ENCODE peak calls at places on chromosomes 7 and 10, in seven cellular contexts. K is CD4-positive, CD25-positive, alpha-beta regulatory T cell; Z is OCI-LY7; I is A673; M is Peyer's patch; D is cardiac muscle cell; F is aorta. A is an unnamed sample. For H3K36me3 and H3K4me1, the result is how much of the 10 kb centered on the place peaks cover.

GRCh38 chr10:528173-529165 is 161.0 kb downstream of the DIP2C start:
- DNase-seq in Z (no peak), F (peak), K (no peak), I (no peak), D (no peak), M (no peak), A (no peak)

GRCh38 chr7:139845443-139845805 is 16.4 kb downstream of the TBXAS1 start:
- DNase-seq in D (no peak), M (no peak), K (no peak), I (no peak), F (no peak), Z (no peak), A (no peak)

GRCh38 chr10:93039110-93039509 is 21.5 kb upstream of the CYP26C1 start:
- DNase-seq in I (no peak), K (no peak), Z (no peak), D (no peak), M (no peak), F (no peak), A (no peak)

GRCh38 chr7:12834782-12835181 is 147.3 kb downstream of the ARL4A start:
- DNase-seq in F (no peak), K (no peak), I (no peak), D (no peak), Z (no peak), M (no peak), A (no peak)

GRCh38 chr10:8776926-8777625 is 722.6 kb downstream of the GATA3 start:
- DNase-seq in Z (no peak), K (no peak), M (no peak), I (no peak), D (no peak), F (no peak), A (no peak)

GRCh38 chr10:29583674-29584073 is 51.1 kb downstream of the SVIL start:
- DNase-seq in K (no peak), I (no peak), M (no peak), Z (no peak), F (no peak), D (no peak), A (no peak)

GRCh38 chr7:45923290-45923689 is 2.2 kb upstream of the IGFBP3 start:
- DNase-seq in Z (peak), I (peak), F (peak), M (peak), K (no peak), D (peak), A (no peak)

GRCh38 chr7:157726764-157727163 is 390.0 kb downstream of the DNAJB6 start:
- DNase-seq in I (no peak), K (no peak), F (no peak), M (no peak), Z (no peak), D (no peak), A (no peak)

GRCh38 chr10:112713411-112713810 is 236.6 kb upstream of the TCF7L2 start:
- DNase-seq in Z (no peak), K (no peak), F (no peak), D (no peak), M (no peak), I (no peak), A (no peak)

GRCh38 chr7:17239046-17239445 is 59.4 kb upstream of the AHR start:
- DNase-seq in I (no peak), Z (no peak), M (no peak), F (no peak), D (no peak), K (no peak), A (no peak)

GRCh38 chr7:157009170-157009777 is 1.2 kb downstream of the MNX1 start:
- DNase-seq in D (no peak), F (no peak), M (no peak), Z (no peak), K (no peak), I (no peak), A (no peak)

GRCh38 chr7:75880242-75880641 is 1.4 kb downstream of the RHBDD2 start:
- DNase-seq in D (no peak), M (no peak), Z (no peak), F (no peak), K (no peak), I (no peak), A (no peak)

GRCh38 chr7:158559356-158559755 is 28.3 kb downstream of the PTPRN2 start:
- DNase-seq in Z (no peak), F (no peak), M (no peak), K (no peak), D (no peak), I (no peak), A (no peak)

GRCh38 chr7:142585425-142585824 is 163.8 kb upstream of the PRSS1 start:
- DNase-seq in K (no peak), D (no peak), Z (no peak), M (no peak), F (no peak), I (no peak), A (no peak)

GRCh38 chr10:79247373-79248137 is 99.7 kb upstream of the PPIF start:
- DNase-seq in K (no peak), F (no peak), M (no peak), Z (peak), D (no peak), I (no peak), A (no peak)

GRCh38 chr10:114526497-114527238 is 122.4 kb upstream of the AFAP1L2 start:
- DNase-seq in M (peak), I (peak), Z (peak), F (peak), D (peak), K (peak), A (peak)

GRCh38 chr7:4025694-4026615 is 656.1 kb upstream of the FOXK1 start:
- DNase-seq in D (no peak), I (no peak), F (no peak), Z (no peak), K (no peak), M (no peak), A (no peak)

GRCh38 chr7:48150086-48150485 is 21.2 kb upstream of the ABCA13 start:
- DNase-seq in F (no peak), K (no peak), I (no peak), Z (no peak), M (no peak), D (no peak), A (no peak)

GRCh38 chr7:132386249-132386681 is 190.0 kb downstream of the PLXNA4 start:
- DNase-seq in M (no peak), Z (no peak), K (no peak), D (peak), I (no peak), F (peak), A (no peak)

GRCh38 chr10:132612571-132613504 is 75.3 kb downstream of the INPP5A start:
- DNase-seq in Z (no peak), D (no peak), F (no peak), I (no peak), K (no peak), M (no peak), A (no peak)

GRCh38 chr10:101693701-101694055 is 1.3 kb downstream of the FBXW4 start:
- DNase-seq in D (peak), Z (peak), K (no peak), M (peak), F (no peak), I (peak), A (no peak)

GRCh38 chr7:64559206-64559605 is 3.7 kb downstream of the ZNF680 start:
- DNase-seq in I (no peak), F (no peak), K (no peak), Z (no peak), M (no peak), D (no peak), A (no peak)

GRCh38 chr10:69180525-69181204 is 631 bp downstream of the SUPV3L1 start:
- DNase-seq in K (peak), Z (peak), M (no peak), F (no peak), D (no peak), I (no peak), A (no peak)

GRCh38 chr10:48442809-48443177 is 136.3 kb downstream of the MAPK8 start:
- DNase-seq in I (no peak), Z (no peak), F (no peak), K (no peak), M (no peak), D (no peak), A (no peak)

GRCh38 chr7:92375013-92375412 is 72.3 kb upstream of the GATAD1 start:
- DNase-seq in D (no peak), M (no peak), I (no peak), F (no peak), Z (no peak), K (no peak), A (no peak)

GRCh38 chr7:26868841-26869505 is 4.6 kb upstream of the SKAP2 start:
- DNase-seq in I (no peak), Z (no peak), F (no peak), D (no peak), M (no peak), K (no peak), A (no peak)

GRCh38 chr7:137942459-137943115 is 59.3 kb downstream of the CREB3L2 start:
- DNase-seq in D (no peak), K (no peak), Z (no peak), I (no peak), M (no peak), F (no peak), A (no peak)

GRCh38 chr10:29619273-29619672 is 15.5 kb downstream of the SVIL start:
- DNase-seq in F (no peak), D (no peak), I (no peak), M (no peak), K (no peak), Z (no peak), A (no peak)

GRCh38 chr7:74503943-74504342 is 50.2 kb downstream of the GTF2IRD1 start:
- DNase-seq in D (no peak), I (no peak), M (no peak), K (no peak), F (no peak), Z (no peak), A (no peak)

GRCh38 chr10:1526427-1527055 is 210.8 kb downstream of the ADARB2 start:
- DNase-seq in M (no peak), I (peak), K (no peak), Z (peak), D (no peak), F (no peak), A (no peak)

GRCh38 chr7:144452064-144452463 is 48.6 kb upstream of the NOBOX start:
- DNase-seq in F (no peak), K (no peak), M (no peak), I (no peak), Z (no peak), D (no peak), A (no peak)

GRCh38 chr7:44959433-44959951 is 19.3 kb downstream of the MYO1G start:
- DNase-seq in I (no peak), D (no peak), F (peak), K (peak), M (no peak), Z (no peak), A (no peak)

GRCh38 chr7:37354661-37355131 is 94.0 kb downstream of the ELMO1 start:
- DNase-seq in Z (no peak), F (peak), D (peak), I (no peak), M (no peak), K (no peak), A (no peak)

GRCh38 chr7:33452805-33453502 is 323.6 kb downstream of the BBS9 start:
- DNase-seq in I (no peak), F (no peak), D (no peak), K (no peak), Z (no peak), M (no peak), A (no peak)

GRCh38 chr7:3481435-3481834 is 180.4 kb downstream of the SDK1 start:
- DNase-seq in Z (no peak), D (no peak), K (no peak), M (no peak), F (no peak), I (no peak), A (no peak)

GRCh38 chr10:45441791-45442190 is 67.8 kb downstream of the ALOX5 start:
- DNase-seq in M (peak), D (no peak), I (no peak), F (no peak), Z (no peak), K (no peak), A (no peak)

DNA sequence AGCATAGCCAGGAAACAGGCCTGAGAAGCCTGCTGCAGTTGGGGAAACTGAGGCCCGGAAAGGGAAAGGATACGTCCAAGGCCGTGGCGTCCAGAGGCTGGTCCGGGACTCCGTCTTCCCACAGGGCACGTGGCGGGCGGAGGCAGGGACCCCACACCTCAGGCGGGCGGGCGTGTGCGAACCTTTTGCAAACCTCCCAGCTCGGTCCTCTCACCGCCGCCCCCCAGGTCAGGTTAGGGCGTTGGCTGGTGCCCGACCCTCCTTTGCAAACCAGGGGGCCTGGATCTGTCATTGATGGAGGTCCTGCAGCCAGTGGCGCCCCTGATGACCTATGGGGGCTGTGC is 19.3 kb downstream of the FAM20C start:
- DNase-seq in Z (no peak), F (no peak), D (no peak), M (no peak), K (no peak), I (no peak), A (no peak)
- H3K36me3 ChIP-seq in Z (under half), F (under half), D (under half), M (under half), K (under half), I (under half), A (under half)

GRCh38 chr10:35359056-35359455 is 22.7 kb downstream of the CCNY start:
- DNase-seq in Z (no peak), F (no peak), K (no peak), M (no peak), I (no peak), D (peak), A (no peak)
- H3K4me1 ChIP-seq in Z (under half), F (under half), K (under half), M (under half), I (under half), D (under half), A (under half)

GRCh38 chr7:155644178-155644970 is at the start of gene RBM33:
- DNase-seq in K (peak), F (peak), D (peak), M (peak), Z (peak), I (peak), A (peak)
- H3K36me3 ChIP-seq in K (under half), F (under half), D (under half), M (under half), Z (half or more), I (under half), A (under half)

GRCh38 chr10:125141860-125142484 is 18.4 kb downstream of the CTBP2 start:
- DNase-seq in M (no peak), F (peak), Z (no peak), I (no peak), K (no peak), D (no peak), A (no peak)
- H3K4me1 ChIP-seq in M (under half), F (under half), Z (under half), I (under half), K (under half), D (under half), A (under half)

GRCh38 chr10:44416976-44417375 is 32.1 kb upstream of the CXCL12 start:
- DNase-seq in I (no peak), K (no peak), F (no peak), M (no peak), D (no peak), Z (no peak), A (no peak)
- H3K36me3 ChIP-seq in I (under half), K (under half), F (under half), M (under half), D (under half), Z (under half), A (under half)

DNA sequence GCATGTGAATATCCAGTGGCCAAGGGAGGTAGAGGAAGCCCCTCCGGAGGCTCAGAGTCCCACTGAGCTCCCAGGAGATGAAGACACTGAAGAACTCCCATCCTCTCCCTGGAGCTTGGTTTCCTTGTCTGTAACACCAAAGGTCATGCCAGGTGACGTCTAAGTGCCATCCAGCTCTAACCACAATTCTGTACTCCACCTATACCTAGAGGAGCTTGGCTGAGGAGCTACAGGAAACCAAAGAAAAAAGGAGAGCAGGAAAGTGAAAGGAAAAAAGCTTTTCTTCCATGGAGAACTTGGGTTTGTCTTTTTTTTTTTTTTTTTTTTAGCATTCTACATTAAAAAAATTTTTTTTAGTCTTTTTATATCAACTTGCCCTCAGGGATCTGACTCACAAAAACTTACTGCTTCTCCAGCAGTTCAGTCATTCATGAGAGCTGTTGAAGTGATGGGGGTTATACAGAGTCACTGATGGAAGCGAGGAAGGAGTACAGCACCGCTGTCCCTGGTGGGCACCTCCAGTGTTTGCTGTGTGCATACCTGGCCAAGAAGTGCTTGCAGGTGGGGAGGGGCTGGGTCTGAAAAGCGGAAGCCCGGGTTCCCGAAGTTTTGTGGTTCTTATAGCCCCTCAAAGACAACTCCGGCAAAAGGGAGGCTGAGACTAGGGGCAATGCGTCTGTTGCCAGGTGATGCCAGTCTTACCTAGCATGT is 46.0 kb downstream of the MINDY4 start:
- DNase-seq in D (no peak), F (no peak), M (no peak), I (no peak), Z (no peak), K (no peak), A (no peak)
- H3K4me1 ChIP-seq in D (under half), F (under half), M (under half), I (under half), Z (under half), K (under half), A (under half)

DNA sequence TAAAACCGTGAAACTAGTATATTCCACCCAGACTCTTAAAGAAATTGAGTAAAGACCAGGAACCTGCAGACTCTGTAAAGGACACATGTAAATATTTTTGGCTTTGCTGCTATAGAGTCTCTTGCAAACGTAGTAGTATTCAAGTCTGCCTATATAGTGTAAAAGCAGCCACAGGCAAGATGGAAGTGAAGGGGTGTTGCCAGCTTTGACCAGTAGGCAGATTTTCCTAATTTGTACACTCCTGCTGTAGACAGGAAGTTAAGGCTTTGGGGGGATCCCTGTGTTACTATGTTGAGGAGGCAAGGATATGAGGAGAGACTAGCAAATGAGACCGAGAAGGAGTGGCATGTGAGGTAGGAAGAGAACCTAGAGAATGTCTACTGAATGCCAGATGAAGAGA is 27.7 kb downstream of the WAC start:
- DNase-seq in Z (no peak), K (no peak), D (no peak), M (no peak), F (no peak), I (no peak), A (no peak)
- H3K36me3 ChIP-seq in Z (half or more), K (under half), D (under half), M (under half), F (under half), I (under half), A (under half)

GRCh38 chr10:121579656-121580055 is 18.6 kb downstream of the FGFR2 start:
- DNase-seq in D (no peak), K (no peak), Z (no peak), I (no peak), F (no peak), M (no peak), A (no peak)

GRCh38 chr10:121577568-121577967 is 20.7 kb downstream of the FGFR2 start:
- DNase-seq in I (no peak), K (no peak), F (no peak), Z (no peak), D (no peak), M (no peak), A (no peak)

GRCh38 chr10:121580276-121581116 is 17.7 kb downstream of the FGFR2 start:
- DNase-seq in Z (no peak), M (no peak), I (no peak), K (no peak), F (no peak), D (no peak), A (peak)

GRCh38 chr10:121578298-121578697 is 19.9 kb downstream of the FGFR2 start:
- DNase-seq in Z (no peak), D (no peak), F (no peak), M (no peak), I (no peak), K (no peak), A (no peak)

GRCh38 chr10:121578965-121579364 is 19.3 kb downstream of the FGFR2 start:
- DNase-seq in Z (no peak), I (no peak), D (peak), F (no peak), K (no peak), M (no peak), A (no peak)
- H3K4me1 ChIP-seq in Z (under half), I (under half), D (half or more), F (under half), K (under half), M (under half), A (under half)

GRCh38 chr7:2372724-2373123 is 18.1 kb downstream of the EIF3B start:
- DNase-seq in K (no peak), Z (no peak), F (no peak), D (no peak), I (no peak), M (no peak), A (no peak)
- H3K36me3 ChIP-seq in K (half or more), Z (half or more), F (under half), D (half or more), I (half or more), M (half or more), A (half or more)

A was measured in iPS DF 6.9.